ENCODE peak calls at places on chromosomes 11 and 22, in nine cellular contexts. Y is left ventricle myocardium superior; P is right cardiac atrium; Z is upper lobe of right lung; V is activated naive CD4-positive, alpha-beta T cell treated with anti-CD3 and anti-CD28 coated beads, Interleukin-2, amount 50 U/mL, for 72 hours; Q is pancreas; D is body of pancreas; R is natural killer cell; O is stimulated activated effector memory CD8-positive, alpha-beta T cell treated with anti-CD3 and anti-CD28 coated beads, Interleukin-12 subunit alpha, Interleukin-12 subunit beta, amount 100 ng/mL, for 72 hours. J is an unnamed sample.

GRCh38 chr22:37464181-37464580 is 22.0 kb downstream of the MFNG start:
- ATAC-seq in O (no peak), D (no peak), Y (peak; percentile 33), Q (no peak), P (no peak), R (no peak), V (no peak), Z (no peak), J (no peak)

GRCh38 chr11:41413843-41414242 is 45.6 kb downstream of the LRRC4C start:
- ATAC-seq in Y (no peak), Q (no peak), P (no peak), V (no peak), R (no peak), O (no peak), D (no peak), Z (no peak), J (no peak)

GRCh38 chr22:23137468-23137867 is 4.3 kb downstream of the RSPH14 start:
- ATAC-seq in Q (no peak), P (no peak), R (peak; percentile 5), D (no peak), Y (no peak), Z (no peak), V (no peak), O (no peak), J (no peak)

GRCh38 chr22:17965538-17966402 is 58.6 kb downstream of the MICAL3 start:
- ATAC-seq in O (no peak), Q (no peak), V (no peak), R (no peak), P (no peak), Z (no peak), D (no peak), Y (no peak), J (no peak)

GRCh38 chr11:76008474-76008873 is 193.5 kb downstream of the UVRAG start:
- ATAC-seq in D (no peak), P (no peak), Q (no peak), Z (no peak), O (no peak), R (no peak), Y (no peak), V (no peak), J (no peak)

GRCh38 chr11:2451916-2452694 is 7.3 kb downstream of the KCNQ1 start:
- ATAC-seq in D (peak; percentile 43), R (no peak), Y (peak; percentile 40), Z (no peak), V (no peak), Q (peak; percentile 49), O (no peak), P (no peak), J (no peak)

GRCh38 chr11:92628401-92629292 is 340.8 kb upstream of the MTNR1B start:
- ATAC-seq in O (no peak), Q (no peak), R (no peak), V (no peak), D (no peak), P (no peak), Y (no peak), Z (no peak), J (no peak)

GRCh38 chr22:38802671-38803121 is 8.8 kb upstream of the DNAL4 start:
- ATAC-seq in D (peak; percentile 94), O (no peak), Y (peak; percentile 91), Q (peak; percentile 77), Z (peak; percentile 85), P (peak; percentile 94), R (no peak), V (no peak), J (peak; percentile 84)

GRCh38 chr22:28951969-28952521 is 68.7 kb downstream of the ZNRF3 start:
- ATAC-seq in O (no peak), D (peak; percentile 45), Z (peak; percentile 40), V (no peak), P (peak; percentile 73), Y (peak; percentile 70), Q (no peak), R (no peak), J (no peak)

GRCh38 chr11:6319001-6319878 is 1.1 kb downstream of the CAVIN3 start:
- ATAC-seq in P (peak; percentile 50), Z (peak; percentile 59), V (no peak), R (no peak), O (no peak), Q (peak; percentile 33), D (peak; percentile 25), Y (peak; percentile 59), J (peak; percentile 21)

GRCh38 chr11:1346669-1347390 is 37.4 kb upstream of the TOLLIP start:
- ATAC-seq in D (no peak), Q (no peak), P (no peak), R (no peak), V (no peak), O (no peak), Z (no peak), Y (no peak), J (no peak)

GRCh38 chr11:108289699-108290098 is 66.8 kb downstream of the ATM start:
- ATAC-seq in Q (no peak), O (no peak), R (no peak), V (no peak), Y (no peak), D (no peak), Z (no peak), P (no peak), J (peak; percentile 73)

GRCh38 chr11:116725434-116726221 is 47.2 kb downstream of the BUD13 start:
- ATAC-seq in Y (peak; percentile 11), O (no peak), Z (peak; percentile 7), P (no peak), Q (no peak), D (no peak), V (no peak), R (no peak), J (no peak)

GRCh38 chr11:10450451-10451398 is 4.3 kb upstream of the AMPD3 start:
- ATAC-seq in R (peak; percentile 74), V (peak; percentile 21), Y (peak; percentile 78), D (peak; percentile 83), Q (peak; percentile 82), O (peak; percentile 73), Z (peak; percentile 86), P (peak; percentile 63), J (peak; percentile 65)

GRCh38 chr11:122322369-122322768 is 206.4 kb upstream of the BLID start:
- ATAC-seq in V (no peak), R (no peak), P (peak; percentile 65), Q (no peak), Z (peak; percentile 52), Y (peak; percentile 49), D (peak; percentile 35), O (no peak), J (no peak)